ENCODE peak calls at places on chromosome 21, in eight cellular contexts. R is heart left ventricle; J is stimulated activated effector memory CD8-positive, alpha-beta T cell treated with anti-CD3 and anti-CD28 coated beads, Interleukin-12 subunit alpha, Interleukin-12 subunit beta, amount 100 ng/mL, for 72 hours; W is activated naive CD8-positive, alpha-beta T cell treated with anti-CD3 and anti-CD28 coated beads, Interleukin-2, amount 50 U/mL, for 24 hours; G is activated CD8-positive, alpha-beta T cell treated with anti-CD3 and anti-CD28 coated beads for 36 hours; Y is stimulated activated memory B cell treated with anti-CD40 and anti-IgM and Interleukin-4, amounts not matched to agents 10 μg/mL and 1 μg/mL and 100 μg/mL, for 72 hours; C is gastroesophageal sphincter; X is IMR-90. S is an unnamed sample.

GRCh38 chr21:42187976-42188653 is 30.8 kb upstream of the ABCG1 start:
- ATAC-seq in R (peak), Y (peak), G (peak), C (peak), X (no peak), W (peak), J (peak), S (peak)

GRCh38 chr21:46189213-46189958 is 5.1 kb upstream of the SPATC1L start:
- ATAC-seq in C (no peak), W (no peak), J (no peak), X (no peak), R (peak), G (no peak), Y (no peak), S (no peak)

GRCh38 chr21:42120904-42121535 is 49.9 kb downstream of the UMODL1 start:
- ATAC-seq in Y (peak), W (no peak), J (no peak), G (no peak), R (no peak), C (no peak), X (no peak), S (no peak)

GRCh38 chr21:40186036-40186435 is 318.8 kb downstream of the PCP4 start:
- ATAC-seq in C (no peak), J (no peak), Y (no peak), W (no peak), X (no peak), G (no peak), R (peak), S (no peak)

GRCh38 chr21:41973427-41973831 is 19.6 kb upstream of the C2CD2 start:
- ATAC-seq in G (no peak), J (no peak), X (no peak), C (no peak), R (no peak), Y (no peak), W (no peak), S (no peak)

GRCh38 chr21:44267655-44268142 is 6.0 kb upstream of the DNMT3L start:
- ATAC-seq in C (no peak), X (no peak), R (peak), Y (no peak), W (no peak), G (peak), J (peak), S (peak)

GRCh38 chr21:44051462-44051941 is 39.4 kb downstream of the TRAPPC10 start:
- ATAC-seq in X (peak), R (peak), W (no peak), Y (peak), C (peak), J (no peak), G (no peak), S (no peak)

GRCh38 chr21:34999397-34999941 is 49.6 kb downstream of the RUNX1 start:
- ATAC-seq in R (peak), Y (no peak), G (no peak), C (no peak), W (no peak), X (no peak), J (no peak), S (no peak)

GRCh38 chr21:36699026-36699545 is at the start of gene SIM2:
- ATAC-seq in G (no peak), Y (no peak), C (no peak), W (no peak), J (no peak), R (no peak), X (peak), S (no peak)

GRCh38 chr21:42661688-42662429 is 8.4 kb downstream of the PDE9A start:
- ATAC-seq in R (no peak), Y (no peak), J (no peak), X (no peak), G (no peak), W (no peak), C (no peak), S (no peak)

GRCh38 chr21:18403685-18404084 is at the start of gene TMPRSS15:
- ATAC-seq in G (no peak), R (no peak), C (no peak), W (no peak), Y (no peak), J (no peak), X (no peak), S (no peak)

GRCh38 chr21:41289431-41289830 is 27.2 kb upstream of the FAM3B start:
- ATAC-seq in Y (no peak), X (peak), J (no peak), C (no peak), W (no peak), G (no peak), R (no peak), S (no peak)

GRCh38 chr21:42313501-42313969 is 1.7 kb downstream of the TFF3 start:
- ATAC-seq in G (no peak), Y (no peak), X (no peak), C (no peak), R (no peak), J (peak), W (no peak), S (no peak)

GRCh38 chr21:45741691-45742090 is 98.2 kb downstream of the PCBP3 start:
- ATAC-seq in X (no peak), R (no peak), J (peak), W (peak), Y (no peak), C (no peak), G (peak), S (no peak)

GRCh38 chr21:34583926-34584563 is 30.9 kb downstream of the RCAN1 start:
- ATAC-seq in R (peak), C (peak), G (no peak), J (no peak), W (no peak), X (no peak), Y (no peak), S (no peak)

GRCh38 chr21:42614391-42614790 is 39.0 kb upstream of the PDE9A start:
- ATAC-seq in X (no peak), J (peak), R (no peak), Y (no peak), W (peak), C (no peak), G (peak), S (peak)

GRCh38 chr21:25903599-25903998 is 168.8 kb downstream of the GABPA start:
- ATAC-seq in X (no peak), R (peak), C (peak), W (peak), G (no peak), J (peak), Y (peak), S (no peak)

GRCh38 chr21:37047079-37047478 is 25.8 kb downstream of the PIGP start:
- ATAC-seq in C (no peak), J (no peak), W (no peak), Y (no peak), G (no peak), X (no peak), R (no peak), S (no peak)

GRCh38 chr21:34846214-34846575 is 177.4 kb downstream of the CLIC6 start:
- ATAC-seq in W (no peak), G (no peak), R (no peak), C (no peak), X (no peak), J (no peak), Y (no peak), S (peak)

GRCh38 chr21:24123785-24124184 is 1483.5 kb downstream of the MRPL39 start:
- ATAC-seq in W (no peak), Y (no peak), J (no peak), G (no peak), C (no peak), X (peak), R (no peak), S (no peak)

GRCh38 chr21:37461494-37461893 is 94.9 kb downstream of the DYRK1A start:
- ATAC-seq in C (no peak), Y (no peak), J (no peak), R (no peak), W (no peak), X (no peak), G (peak), S (peak)